ENCODE peak calls at places on chromosome 12, in nine cellular contexts. One of them, this sample, is unnamed.

GRCh38 chr12:50218386-50218785 is 51.2 kb upstream of the CERS5 start:
- DNase-seq in heart right ventricle: no peak
- DNase-seq in ovary: no peak
- DNase-seq in MM.1S: no peak
- DNase-seq in sigmoid colon: no peak
- DNase-seq in prostate gland: no peak
- DNase-seq in heart left ventricle: no peak
- DNase-seq in tibial artery: no peak
- DNase-seq in Peyer's patch: no peak
- DNase-seq in this sample: no peak

GRCh38 chr12:15636060-15636890 is 152.9 kb downstream of the EPS8 start:
- DNase-seq in heart right ventricle: no peak
- DNase-seq in ovary: no peak
- DNase-seq in MM.1S: no peak
- DNase-seq in sigmoid colon: no peak
- DNase-seq in prostate gland: no peak
- DNase-seq in heart left ventricle: no peak
- DNase-seq in tibial artery: no peak
- DNase-seq in Peyer's patch: no peak
- DNase-seq in this sample: no peak

GRCh38 chr12:5171701-5172100 is 128.0 kb downstream of the KCNA5 start:
- DNase-seq in heart right ventricle: peak
- DNase-seq in ovary: no peak
- DNase-seq in MM.1S: peak
- DNase-seq in sigmoid colon: no peak
- DNase-seq in prostate gland: peak
- DNase-seq in heart left ventricle: no peak
- DNase-seq in tibial artery: no peak
- DNase-seq in Peyer's patch: peak
- DNase-seq in this sample: no peak

GRCh38 chr12:65631621-65632111 is 192.6 kb upstream of the HMGA2 start:
- DNase-seq in heart right ventricle: peak
- DNase-seq in ovary: no peak
- DNase-seq in MM.1S: no peak
- DNase-seq in sigmoid colon: no peak
- DNase-seq in prostate gland: no peak
- DNase-seq in heart left ventricle: no peak
- DNase-seq in tibial artery: no peak
- DNase-seq in Peyer's patch: peak
- DNase-seq in this sample: no peak

GRCh38 chr12:47377414-47378221 is 297.9 kb upstream of the AMIGO2 start:
- DNase-seq in heart right ventricle: peak
- DNase-seq in ovary: peak
- DNase-seq in MM.1S: no peak
- DNase-seq in sigmoid colon: peak
- DNase-seq in prostate gland: no peak
- DNase-seq in heart left ventricle: peak
- DNase-seq in tibial artery: peak
- DNase-seq in Peyer's patch: peak
- DNase-seq in this sample: no peak

GRCh38 chr12:113822986-113823385 is 143.1 kb downstream of the RBM19 start:
- DNase-seq in heart right ventricle: no peak
- DNase-seq in ovary: no peak
- DNase-seq in MM.1S: no peak
- DNase-seq in sigmoid colon: no peak
- DNase-seq in prostate gland: no peak
- DNase-seq in heart left ventricle: no peak
- DNase-seq in tibial artery: no peak
- DNase-seq in Peyer's patch: no peak
- DNase-seq in this sample: no peak

GRCh38 chr12:56574210-56574609 is 52.6 kb downstream of the RBMS2 start:
- DNase-seq in heart right ventricle: no peak
- DNase-seq in ovary: no peak
- DNase-seq in MM.1S: no peak
- DNase-seq in sigmoid colon: no peak
- DNase-seq in prostate gland: no peak
- DNase-seq in heart left ventricle: no peak
- DNase-seq in tibial artery: no peak
- DNase-seq in Peyer's patch: no peak
- DNase-seq in this sample: no peak

GRCh38 chr12:46711756-46712155 is 114.0 kb downstream of the SLC38A4 start:
- DNase-seq in heart right ventricle: no peak
- DNase-seq in ovary: no peak
- DNase-seq in MM.1S: no peak
- DNase-seq in sigmoid colon: no peak
- DNase-seq in prostate gland: no peak
- DNase-seq in heart left ventricle: no peak
- DNase-seq in tibial artery: no peak
- DNase-seq in Peyer's patch: no peak
- DNase-seq in this sample: no peak

GRCh38 chr12:118360785-118361404 is 11.8 kb downstream of the TAOK3 start:
- DNase-seq in heart right ventricle: no peak
- DNase-seq in ovary: no peak
- DNase-seq in MM.1S: no peak
- DNase-seq in sigmoid colon: no peak
- DNase-seq in prostate gland: no peak
- DNase-seq in heart left ventricle: no peak
- DNase-seq in tibial artery: no peak
- DNase-seq in Peyer's patch: no peak
- DNase-seq in this sample: no peak

GRCh38 chr12:128794661-128795529 is 28.9 kb downstream of the SLC15A4 start:
- DNase-seq in heart right ventricle: no peak
- DNase-seq in ovary: no peak
- DNase-seq in MM.1S: no peak
- DNase-seq in sigmoid colon: peak
- DNase-seq in prostate gland: no peak
- DNase-seq in heart left ventricle: no peak
- DNase-seq in tibial artery: no peak
- DNase-seq in Peyer's patch: peak
- DNase-seq in this sample: peak

GRCh38 chr12:104290320-104290719 is 13.2 kb upstream of the EID3 start:
- DNase-seq in heart right ventricle: no peak
- DNase-seq in ovary: no peak
- DNase-seq in MM.1S: no peak
- DNase-seq in sigmoid colon: no peak
- DNase-seq in prostate gland: no peak
- DNase-seq in heart left ventricle: no peak
- DNase-seq in tibial artery: no peak
- DNase-seq in Peyer's patch: no peak
- DNase-seq in this sample: no peak

GRCh38 chr12:4379410-4379809 is at the start of gene FGF23:
- DNase-seq in heart right ventricle: peak
- DNase-seq in ovary: no peak
- DNase-seq in MM.1S: no peak
- DNase-seq in sigmoid colon: no peak
- DNase-seq in prostate gland: no peak
- DNase-seq in heart left ventricle: no peak
- DNase-seq in tibial artery: no peak
- DNase-seq in Peyer's patch: no peak
- DNase-seq in this sample: no peak

GRCh38 chr12:122275459-122275858 is 9.2 kb upstream of the VPS33A start:
- DNase-seq in heart right ventricle: no peak
- DNase-seq in ovary: no peak
- DNase-seq in MM.1S: no peak
- DNase-seq in sigmoid colon: no peak
- DNase-seq in prostate gland: no peak
- DNase-seq in heart left ventricle: no peak
- DNase-seq in tibial artery: no peak
- DNase-seq in Peyer's patch: no peak
- DNase-seq in this sample: no peak

GRCh38 chr12:56189336-56189917 is at the start of gene SMARCC2:
- DNase-seq in heart right ventricle: peak
- DNase-seq in ovary: peak
- DNase-seq in MM.1S: peak
- DNase-seq in sigmoid colon: peak
- DNase-seq in prostate gland: peak
- DNase-seq in heart left ventricle: peak
- DNase-seq in tibial artery: peak
- DNase-seq in Peyer's patch: peak
- DNase-seq in this sample: peak

GRCh38 chr12:46814143-46814542 is 11.7 kb downstream of the SLC38A4 start:
- DNase-seq in heart right ventricle: no peak
- DNase-seq in ovary: no peak
- DNase-seq in MM.1S: no peak
- DNase-seq in sigmoid colon: no peak
- DNase-seq in prostate gland: no peak
- DNase-seq in heart left ventricle: no peak
- DNase-seq in tibial artery: no peak
- DNase-seq in Peyer's patch: no peak
- DNase-seq in this sample: no peak

GRCh38 chr12:94262228-94263010 is 114.0 kb downstream of the PLXNC1 start:
- DNase-seq in heart right ventricle: peak
- DNase-seq in ovary: peak
- DNase-seq in MM.1S: no peak
- DNase-seq in sigmoid colon: peak
- DNase-seq in prostate gland: peak
- DNase-seq in heart left ventricle: peak
- DNase-seq in tibial artery: peak
- DNase-seq in Peyer's patch: peak
- DNase-seq in this sample: peak

GRCh38 chr12:50979369-50980052 is 27.2 kb downstream of the HIGD1C start:
- DNase-seq in heart right ventricle: no peak
- DNase-seq in ovary: no peak
- DNase-seq in MM.1S: peak
- DNase-seq in sigmoid colon: no peak
- DNase-seq in prostate gland: no peak
- DNase-seq in heart left ventricle: no peak
- DNase-seq in tibial artery: no peak
- DNase-seq in Peyer's patch: no peak
- DNase-seq in this sample: no peak

GRCh38 chr12:57896139-57896436 is 45.3 kb upstream of the ATP23 start:
- DNase-seq in heart right ventricle: peak
- DNase-seq in ovary: no peak
- DNase-seq in MM.1S: no peak
- DNase-seq in sigmoid colon: no peak
- DNase-seq in prostate gland: no peak
- DNase-seq in heart left ventricle: no peak
- DNase-seq in tibial artery: no peak
- DNase-seq in Peyer's patch: no peak
- DNase-seq in this sample: no peak
- H3K4me3 ChIP-seq in heart right ventricle: peak
- H3K4me3 ChIP-seq in ovary: peak
- H3K4me3 ChIP-seq in MM.1S: peak
- H3K4me3 ChIP-seq in sigmoid colon: peak
- H3K4me3 ChIP-seq in prostate gland: peak
- H3K4me3 ChIP-seq in heart left ventricle: peak
- H3K4me3 ChIP-seq in tibial artery: peak
- H3K4me3 ChIP-seq in Peyer's patch: peak
- H3K4me3 ChIP-seq in this sample: peak

DNA sequence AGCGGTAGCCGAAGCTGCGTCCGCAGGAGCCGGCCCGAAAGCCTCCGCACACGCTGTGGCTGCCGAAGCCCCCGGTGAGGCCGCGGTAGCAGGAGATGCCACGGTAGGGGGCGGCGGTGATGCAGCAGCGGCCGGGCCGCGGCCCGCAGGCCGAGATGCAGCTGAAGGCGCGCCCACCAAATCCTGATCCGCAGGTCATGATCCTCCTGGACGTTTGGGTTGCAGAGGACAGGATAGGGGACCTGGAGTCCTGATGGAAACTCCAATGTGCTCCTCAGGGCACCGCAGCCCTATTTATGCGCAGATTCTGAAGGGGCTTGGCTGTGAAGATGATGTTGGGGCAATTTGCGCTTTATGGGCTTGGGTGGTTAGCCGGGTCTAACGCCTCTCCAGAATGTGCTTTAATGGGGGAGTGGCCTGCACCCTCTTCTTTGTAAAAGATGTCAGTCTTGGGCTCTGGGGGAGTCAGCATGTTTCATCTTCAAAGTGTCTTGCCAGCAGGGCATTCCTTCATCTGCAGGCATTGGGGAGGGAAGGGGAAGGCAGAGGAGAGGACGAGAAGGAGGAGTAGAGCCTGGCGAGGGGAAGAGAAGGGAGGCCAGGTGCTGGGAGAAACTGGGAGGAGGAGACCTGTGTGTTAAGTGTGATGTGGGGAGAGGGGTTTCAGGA is at the start of gene KRT81:
- DNase-seq in heart right ventricle: no peak
- DNase-seq in ovary: no peak
- DNase-seq in MM.1S: no peak
- DNase-seq in sigmoid colon: no peak
- DNase-seq in prostate gland: no peak
- DNase-seq in heart left ventricle: no peak
- DNase-seq in tibial artery: no peak
- DNase-seq in Peyer's patch: no peak
- DNase-seq in this sample: no peak
- H3K27ac ChIP-seq in heart right ventricle: no peak
- H3K27ac ChIP-seq in ovary: no peak
- H3K27ac ChIP-seq in MM.1S: no peak
- H3K27ac ChIP-seq in sigmoid colon: no peak
- H3K27ac ChIP-seq in prostate gland: no peak
- H3K27ac ChIP-seq in heart left ventricle: no peak
- H3K27ac ChIP-seq in tibial artery: no peak
- H3K27ac ChIP-seq in Peyer's patch: no peak
- H3K27ac ChIP-seq in this sample: no peak

GRCh38 chr12:10363922-10364838 is 25.7 kb downstream of the KLRK1 start:
- DNase-seq in heart right ventricle: no peak
- DNase-seq in ovary: peak
- DNase-seq in MM.1S: peak
- DNase-seq in sigmoid colon: peak
- DNase-seq in prostate gland: peak
- DNase-seq in heart left ventricle: peak
- DNase-seq in tibial artery: peak
- DNase-seq in Peyer's patch: peak
- DNase-seq in this sample: peak
- TF ChIP-seq CTCF in heart right ventricle: no peak
- TF ChIP-seq CTCF in ovary: no peak
- TF ChIP-seq CTCF in MM.1S: no peak
- TF ChIP-seq CTCF in sigmoid colon: no peak
- TF ChIP-seq CTCF in prostate gland: no peak
- TF ChIP-seq CTCF in heart left ventricle: no peak
- TF ChIP-seq CTCF in tibial artery: no peak
- TF ChIP-seq CTCF in Peyer's patch: no peak
- TF ChIP-seq CTCF in this sample: no peak

GRCh38 chr12:2641761-2642160 is 153.0 kb upstream of the FKBP4 start:
- DNase-seq in heart right ventricle: no peak
- DNase-seq in ovary: no peak
- DNase-seq in MM.1S: no peak
- DNase-seq in sigmoid colon: peak
- DNase-seq in prostate gland: no peak
- DNase-seq in heart left ventricle: no peak
- DNase-seq in tibial artery: peak
- DNase-seq in Peyer's patch: peak
- DNase-seq in this sample: no peak

GRCh38 chr12:2642896-2643425 is 151.8 kb upstream of the FKBP4 start:
- DNase-seq in heart right ventricle: no peak
- DNase-seq in ovary: no peak
- DNase-seq in MM.1S: no peak
- DNase-seq in sigmoid colon: peak
- DNase-seq in prostate gland: no peak
- DNase-seq in heart left ventricle: no peak
- DNase-seq in tibial artery: peak
- DNase-seq in Peyer's patch: peak
- DNase-seq in this sample: no peak

GRCh38 chr12:2644678-2645405 is 149.9 kb upstream of the FKBP4 start:
- DNase-seq in heart right ventricle: no peak
- DNase-seq in ovary: no peak
- DNase-seq in MM.1S: no peak
- DNase-seq in sigmoid colon: peak
- DNase-seq in prostate gland: no peak
- DNase-seq in heart left ventricle: no peak
- DNase-seq in tibial artery: peak
- DNase-seq in Peyer's patch: peak
- DNase-seq in this sample: no peak

GRCh38 chr12:2642176-2642892 is 152.4 kb upstream of the FKBP4 start:
- DNase-seq in heart right ventricle: no peak
- DNase-seq in ovary: no peak
- DNase-seq in MM.1S: no peak
- DNase-seq in sigmoid colon: peak
- DNase-seq in prostate gland: no peak
- DNase-seq in heart left ventricle: no peak
- DNase-seq in tibial artery: peak
- DNase-seq in Peyer's patch: peak
- DNase-seq in this sample: no peak

GRCh38 chr12:2643736-2644135 is 151.0 kb upstream of the FKBP4 start:
- DNase-seq in heart right ventricle: no peak
- DNase-seq in ovary: no peak
- DNase-seq in MM.1S: no peak
- DNase-seq in sigmoid colon: no peak
- DNase-seq in prostate gland: no peak
- DNase-seq in heart left ventricle: no peak
- DNase-seq in tibial artery: peak
- DNase-seq in Peyer's patch: peak
- DNase-seq in this sample: no peak
- H3K4me3 ChIP-seq in heart right ventricle: no peak
- H3K4me3 ChIP-seq in ovary: no peak
- H3K4me3 ChIP-seq in MM.1S: no peak
- H3K4me3 ChIP-seq in sigmoid colon: no peak
- H3K4me3 ChIP-seq in prostate gland: no peak
- H3K4me3 ChIP-seq in heart left ventricle: no peak
- H3K4me3 ChIP-seq in tibial artery: no peak
- H3K4me3 ChIP-seq in Peyer's patch: no peak
- H3K4me3 ChIP-seq in this sample: no peak